ENCODE peak calls at places on chromosomes 12 and 14, in eight cellular contexts. X is heart left ventricle, U is left ventricle myocardium inferior, J is HCT116, V is GM23248, D is adrenal gland, H is mesendoderm, R is heart right ventricle. P is an unnamed sample. For H3K4me1, the result is how much of the 10 kb centered on the place peaks cover.

GRCh38 chr12:111807232-111807631 is 34.8 kb upstream of the MAPKAPK5 start:
- DNase-seq in X (no peak), U (no peak), J (no peak), V (no peak), D (no peak), H (no peak), R (no peak), P (no peak)

GRCh38 chr14:83733670-83734069 is 1796.3 kb upstream of the FLRT2 start:
- DNase-seq in X (no peak), U (no peak), J (no peak), V (no peak), D (no peak), H (peak), R (no peak), P (no peak)

GRCh38 chr14:89025581-89026236 is 201.3 kb downstream of the TTC8 start:
- DNase-seq in X (no peak), U (no peak), J (no peak), V (peak), D (no peak), H (no peak), R (no peak), P (no peak)

GRCh38 chr14:45811155-45811554 is 558.2 kb upstream of the MIS18BP1 start:
- DNase-seq in X (no peak), U (no peak), J (no peak), V (no peak), D (no peak), H (no peak), R (no peak), P (peak)

GRCh38 chr12:65568517-65568916 is 255.8 kb upstream of the HMGA2 start:
- DNase-seq in X (no peak), U (no peak), J (no peak), V (no peak), D (no peak), H (no peak), R (no peak), P (no peak)

GRCh38 chr14:96554315-96554910 is 52.2 kb downstream of the PAPOLA start:
- DNase-seq in X (no peak), U (no peak), J (no peak), V (no peak), D (no peak), H (no peak), R (no peak), P (no peak)

GRCh38 chr14:97177016-97177415 is 379.8 kb downstream of the VRK1 start:
- DNase-seq in X (no peak), U (no peak), J (peak), V (no peak), D (no peak), H (peak), R (no peak), P (peak)

GRCh38 chr12:12451063-12451462 is 94.2 kb downstream of the BORCS5 start:
- DNase-seq in X (no peak), U (no peak), J (no peak), V (no peak), D (no peak), H (no peak), R (no peak), P (no peak)

GRCh38 chr12:3718100-3718499 is 34.8 kb downstream of the CRACR2A start:
- DNase-seq in X (no peak), U (no peak), J (no peak), V (no peak), D (no peak), H (no peak), R (no peak), P (no peak)

GRCh38 chr12:50120521-50120920 is 8.5 kb downstream of the COX14 start:
- DNase-seq in X (no peak), U (no peak), J (no peak), V (no peak), D (no peak), H (no peak), R (no peak), P (no peak)

GRCh38 chr12:109711596-109712461 is 1.8 kb upstream of the FAM222A start:
- DNase-seq in X (no peak), U (peak), J (no peak), V (no peak), D (peak), H (peak), R (no peak), P (peak)

GRCh38 chr14:74064883-74065282 is 19.4 kb downstream of the ALDH6A1 start:
- DNase-seq in X (no peak), U (no peak), J (no peak), V (peak), D (no peak), H (no peak), R (no peak), P (no peak)

GRCh38 chr12:42809226-42809625 is 219.7 kb upstream of the PRICKLE1 start:
- DNase-seq in X (no peak), U (no peak), J (no peak), V (peak), D (no peak), H (peak), R (no peak), P (no peak)

GRCh38 chr12:54147186-54147585 is 41.6 kb downstream of the SMUG1 start:
- DNase-seq in X (no peak), U (no peak), J (no peak), V (peak), D (no peak), H (no peak), R (no peak), P (no peak)

GRCh38 chr12:82555699-82556098 is 131.0 kb upstream of the TMTC2 start:
- DNase-seq in X (no peak), U (no peak), J (no peak), V (peak), D (peak), H (no peak), R (no peak), P (no peak)

GRCh38 chr12:108565976-108566375 is 3.6 kb downstream of the ISCU start:
- DNase-seq in X (peak), U (peak), J (peak), V (peak), D (peak), H (no peak), R (peak), P (no peak)

DNA sequence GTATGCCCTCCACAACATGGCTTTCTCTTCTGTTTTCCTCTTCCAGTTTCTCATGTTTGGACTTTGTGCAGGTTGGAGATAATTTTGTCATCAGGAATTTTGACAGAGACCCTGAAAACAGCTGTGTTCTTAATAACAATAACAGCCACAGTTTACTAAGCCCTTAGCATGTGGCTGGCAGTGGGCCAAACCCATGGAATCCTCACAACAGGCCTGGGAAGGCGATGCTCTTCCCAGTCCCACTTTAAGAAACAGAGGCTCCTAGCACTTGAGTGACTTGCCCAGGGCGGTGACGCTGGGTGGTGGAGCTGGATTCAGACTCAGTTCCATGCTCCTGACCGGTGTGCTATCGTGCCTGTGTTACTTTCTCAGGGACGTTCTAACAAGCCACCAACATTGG is 20.1 kb upstream of the PLEKHG3 start:
- DNase-seq in X (peak), U (peak), J (no peak), V (peak), D (no peak), H (no peak), R (peak), P (no peak)
- H3K4me1 ChIP-seq in X (under half), U (under half), J (under half), V (under half), D (under half), H (under half), R (under half), P (under half)

DNA sequence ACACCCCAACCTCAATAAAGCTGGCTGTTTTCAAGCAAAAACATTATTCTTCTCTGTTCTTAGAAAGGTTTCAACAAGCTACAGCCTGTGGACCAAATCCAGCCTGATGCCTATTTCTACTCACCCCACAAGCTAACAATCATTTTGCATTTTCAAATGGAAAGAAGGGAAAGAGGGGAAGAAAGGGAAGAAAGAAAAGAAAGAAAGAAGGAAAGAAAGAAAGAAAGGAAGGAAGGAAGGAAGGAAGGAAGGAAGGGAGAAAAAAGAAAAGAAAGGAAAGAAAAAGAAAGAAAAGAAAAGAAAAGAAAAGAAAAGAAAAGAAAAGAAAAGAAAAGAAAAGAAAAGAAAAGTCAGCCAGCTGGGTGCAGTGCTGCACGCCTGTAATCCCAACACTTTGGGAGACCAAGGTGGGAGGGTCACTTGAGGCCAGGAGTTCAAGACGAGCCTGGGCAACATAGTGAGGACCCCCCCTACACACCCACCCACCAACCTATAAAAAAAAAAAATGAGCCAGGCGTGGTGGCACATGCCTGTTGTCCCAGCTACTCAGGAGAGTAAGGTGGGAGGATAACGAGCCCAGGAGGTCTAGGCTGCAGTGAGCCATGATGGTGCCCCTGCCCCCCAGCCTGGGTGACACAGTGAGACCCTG is 26.3 kb downstream of the SCARB1 start:
- DNase-seq in X (no peak), U (no peak), J (no peak), V (no peak), D (no peak), H (no peak), R (no peak), P (no peak)
- H3K4me1 ChIP-seq in X (under half), U (under half), J (half or more), V (under half), D (half or more), H (under half), R (under half), P (under half)

GRCh38 chr12:53074290-53074998 is 4.7 kb downstream of the SPRYD3 start:
- DNase-seq in X (no peak), U (no peak), J (no peak), V (no peak), D (no peak), H (no peak), R (no peak), P (no peak)
- H3K4me1 ChIP-seq in X (half or more), U (half or more), J (under half), V (under half), D (half or more), H (under half), R (half or more), P (under half)

DNA sequence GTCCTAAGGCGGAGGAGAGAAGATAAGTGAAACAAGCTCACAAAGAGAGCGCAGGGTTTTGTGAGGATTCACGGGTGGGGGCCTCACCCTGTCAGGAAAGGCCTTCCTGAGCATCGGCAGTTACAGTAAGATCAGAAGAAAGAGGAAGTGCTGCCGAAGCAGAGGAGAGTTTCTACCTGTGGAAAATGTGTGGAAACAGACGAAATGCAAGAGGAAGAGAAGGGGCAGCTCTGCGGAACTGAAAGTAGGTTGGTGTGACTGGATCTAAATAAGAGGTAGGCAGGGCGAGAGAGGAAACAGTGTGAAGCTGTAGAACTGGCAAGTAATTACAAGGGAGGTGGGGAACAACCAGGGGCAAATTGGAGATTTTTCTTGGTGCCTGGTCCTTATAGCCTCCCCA is 2.7 kb downstream of the GPR68 start:
- DNase-seq in X (no peak), U (no peak), J (no peak), V (no peak), D (no peak), H (no peak), R (no peak), P (no peak)
- H3K4me1 ChIP-seq in X (under half), U (under half), J (under half), V (under half), D (under half), H (under half), R (under half), P (under half)

DNA sequence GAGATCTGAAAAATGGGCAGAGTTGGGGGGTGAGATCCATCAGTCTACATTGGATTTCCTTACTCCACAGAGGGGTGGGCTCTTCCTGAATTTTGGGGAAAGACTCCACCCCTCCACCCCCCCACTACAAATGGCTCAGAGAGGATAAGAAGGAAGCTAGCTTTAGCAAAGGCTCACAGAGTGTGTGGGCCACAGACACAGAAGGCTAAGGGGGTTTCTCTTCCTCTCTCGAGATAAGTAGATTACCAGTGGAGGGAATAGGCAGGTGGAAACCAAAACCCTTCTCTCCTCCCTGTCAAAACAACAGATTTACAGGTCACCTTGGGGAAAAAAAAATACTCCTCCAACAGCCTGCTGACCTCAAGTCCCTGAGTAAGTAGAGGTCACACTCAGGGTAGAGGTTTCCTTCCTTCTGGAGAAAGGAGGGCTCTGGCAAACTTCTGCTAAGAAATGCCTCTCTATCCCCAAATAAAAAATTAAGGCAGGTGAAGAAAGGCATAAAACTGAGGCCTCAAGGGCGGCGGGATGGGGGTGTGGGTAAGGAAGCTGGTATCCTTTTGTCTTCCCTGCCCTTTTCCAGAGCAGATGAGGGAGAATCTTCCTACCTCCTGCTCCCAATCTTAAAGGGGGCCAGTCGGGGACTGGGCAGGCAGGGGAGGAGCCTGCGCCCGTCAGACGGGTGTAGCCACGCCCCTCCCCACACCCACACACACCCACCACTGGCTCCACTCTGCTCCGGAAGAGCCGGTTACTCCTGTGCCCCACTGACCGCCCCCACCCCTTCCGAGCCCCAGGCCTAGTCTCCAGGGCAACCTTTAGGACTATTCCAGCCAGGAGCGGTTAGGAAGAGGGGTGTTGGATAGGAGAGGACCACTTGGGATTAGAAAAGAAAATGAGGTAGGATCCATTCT is 1.9 kb upstream of the BAZ2A start:
- DNase-seq in X (peak), U (peak), J (no peak), V (peak), D (peak), H (peak), R (peak), P (peak)
- H3K4me1 ChIP-seq in X (half or more), U (half or more), J (half or more), V (under half), D (half or more), H (under half), R (half or more), P (under half)

DNA sequence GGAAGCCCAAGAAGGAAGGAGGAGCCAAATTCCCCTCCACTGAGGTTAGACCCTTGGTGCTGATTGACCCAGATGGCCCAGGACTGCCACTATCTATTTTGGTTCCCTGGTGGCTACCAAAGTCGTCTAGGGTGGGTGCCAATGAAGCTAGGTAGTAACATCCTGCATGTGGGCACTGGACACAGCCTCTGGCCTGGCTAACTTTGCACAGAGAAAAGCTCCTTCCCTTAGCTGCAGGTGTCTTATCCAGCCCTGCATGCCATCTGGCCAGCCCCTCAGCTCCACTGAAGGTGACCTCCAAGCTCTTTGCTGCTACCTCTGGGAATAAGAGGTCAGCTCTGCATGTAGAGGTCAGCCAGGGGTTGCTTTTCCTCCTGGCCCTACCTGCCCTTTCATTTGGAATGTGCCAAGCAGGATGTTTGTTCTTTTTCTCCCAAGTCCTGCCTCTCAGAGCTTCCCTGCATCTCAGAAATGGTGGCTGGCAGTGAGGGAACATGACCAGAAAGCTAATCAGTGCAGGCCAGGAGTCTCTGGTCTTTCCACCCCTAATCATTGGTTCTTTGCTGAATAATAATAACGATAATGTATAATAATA is 34.0 kb downstream of the JDP2 start:
- DNase-seq in X (no peak), U (no peak), J (no peak), V (no peak), D (no peak), H (no peak), R (no peak), P (no peak)
- H3K4me1 ChIP-seq in X (under half), U (half or more), J (under half), V (under half), D (under half), H (under half), R (under half), P (under half)

GRCh38 chr14:68401855-68402254 is 391.0 kb downstream of the ZFP36L1 start:
- DNase-seq in X (no peak), U (no peak), J (no peak), V (no peak), D (no peak), H (no peak), R (no peak), P (no peak)
- H3K4me1 ChIP-seq in X (half or more), U (half or more), J (under half), V (half or more), D (under half), H (under half), R (under half), P (under half)

GRCh38 chr12:104507672-104508071 is 50.9 kb downstream of the CHST11 start:
- DNase-seq in X (no peak), U (no peak), J (no peak), V (no peak), D (no peak), H (peak), R (no peak), P (no peak)
- H3K4me1 ChIP-seq in X (under half), U (under half), J (under half), V (under half), D (under half), H (under half), R (under half), P (under half)

GRCh38 chr12:41437578-41437977 is 249.5 kb downstream of the PDZRN4 start:
- DNase-seq in X (no peak), U (no peak), J (no peak), V (peak), D (no peak), H (no peak), R (no peak), P (no peak)

GRCh38 chr12:41436076-41436475 is 248.0 kb downstream of the PDZRN4 start:
- DNase-seq in X (no peak), U (no peak), J (no peak), V (no peak), D (no peak), H (peak), R (no peak), P (no peak)

GRCh38 chr12:41439134-41439533 is 251.0 kb downstream of the PDZRN4 start:
- DNase-seq in X (no peak), U (no peak), J (no peak), V (no peak), D (no peak), H (no peak), R (no peak), P (no peak)

GRCh38 chr12:41433460-41433859 is 245.3 kb downstream of the PDZRN4 start:
- DNase-seq in X (no peak), U (no peak), J (no peak), V (no peak), D (no peak), H (no peak), R (no peak), P (no peak)
- H3K4me1 ChIP-seq in X (under half), U (under half), J (under half), V (under half), D (under half), H (under half), R (under half), P (under half)

P was measured in neural progenitor cell.